ENCODE peak calls at places on chromosomes 1 and 21, in seven cellular contexts. One of them, this sample, is unnamed.

GRCh38 chr1:234495231-234495990 is 16.4 kb upstream of the TARBP1 start:
- DNase-seq in epithelial cell of esophagus: peak; percentile 91
- DNase-seq in NB4: peak; percentile 44
- DNase-seq in K562: no peak
- DNase-seq in dorsolateral prefrontal cortex: no peak
- DNase-seq in endothelial cell: no peak
- DNase-seq in neural crest cell: no peak
- DNase-seq in this sample: no peak

GRCh38 chr1:6962390-6962955 is 177.2 kb downstream of the CAMTA1 start:
- DNase-seq in endothelial cell: peak; percentile 93
- DNase-seq in K562: peak; percentile 87
- DNase-seq in NB4: no peak
- DNase-seq in dorsolateral prefrontal cortex: no peak
- DNase-seq in epithelial cell of esophagus: peak; percentile 36
- DNase-seq in neural crest cell: peak; percentile 62
- DNase-seq in this sample: no peak

GRCh38 chr1:51569284-51570062 is 47.4 kb upstream of the OSBPL9 start:
- DNase-seq in epithelial cell of esophagus: peak; percentile 96
- DNase-seq in NB4: peak; percentile 79
- DNase-seq in dorsolateral prefrontal cortex: no peak
- DNase-seq in endothelial cell: no peak
- DNase-seq in neural crest cell: no peak
- DNase-seq in K562: peak; percentile 44
- DNase-seq in this sample: no peak

GRCh38 chr1:166479052-166479631 is 312.3 kb upstream of the FAM78B start:
- DNase-seq in endothelial cell: peak; percentile 57
- DNase-seq in K562: peak; percentile 61
- DNase-seq in dorsolateral prefrontal cortex: peak; percentile 66
- DNase-seq in epithelial cell of esophagus: peak; percentile 54
- DNase-seq in neural crest cell: peak; percentile 54
- DNase-seq in NB4: peak; percentile 48
- DNase-seq in this sample: peak; percentile 30

GRCh38 chr1:1032428-1032827 is 12.5 kb downstream of the AGRN start:
- DNase-seq in NB4: no peak
- DNase-seq in endothelial cell: no peak
- DNase-seq in epithelial cell of esophagus: no peak
- DNase-seq in neural crest cell: peak; percentile 38
- DNase-seq in K562: no peak
- DNase-seq in dorsolateral prefrontal cortex: peak; percentile 52
- DNase-seq in this sample: no peak

GRCh38 chr1:54305906-54306514 is 100.2 kb downstream of the SSBP3 start:
- DNase-seq in dorsolateral prefrontal cortex: no peak
- DNase-seq in epithelial cell of esophagus: no peak
- DNase-seq in endothelial cell: no peak
- DNase-seq in neural crest cell: no peak
- DNase-seq in K562: peak; percentile 66
- DNase-seq in NB4: no peak
- DNase-seq in this sample: no peak

GRCh38 chr1:44587796-44588460 is 86.4 kb downstream of the TMEM53 start:
- DNase-seq in K562: peak; percentile 71
- DNase-seq in neural crest cell: no peak
- DNase-seq in dorsolateral prefrontal cortex: peak; percentile 55
- DNase-seq in NB4: no peak
- DNase-seq in endothelial cell: no peak
- DNase-seq in epithelial cell of esophagus: peak; percentile 27
- DNase-seq in this sample: no peak

GRCh38 chr1:21909286-21909759 is 27.8 kb downstream of the HSPG2 start:
- DNase-seq in dorsolateral prefrontal cortex: no peak
- DNase-seq in epithelial cell of esophagus: no peak
- DNase-seq in K562: no peak
- DNase-seq in NB4: no peak
- DNase-seq in neural crest cell: no peak
- DNase-seq in endothelial cell: no peak
- DNase-seq in this sample: no peak

GRCh38 chr1:248810727-248811513 is 14.8 kb downstream of the SH3BP5L start:
- DNase-seq in epithelial cell of esophagus: peak; percentile 27
- DNase-seq in neural crest cell: no peak
- DNase-seq in dorsolateral prefrontal cortex: no peak
- DNase-seq in NB4: peak; percentile 10
- DNase-seq in endothelial cell: no peak
- DNase-seq in K562: peak; percentile 10
- DNase-seq in this sample: no peak

GRCh38 chr21:38487906-38488639 is 10.2 kb downstream of the ERG start:
- DNase-seq in NB4: no peak
- DNase-seq in epithelial cell of esophagus: peak; percentile 42
- DNase-seq in dorsolateral prefrontal cortex: no peak
- DNase-seq in K562: no peak
- DNase-seq in neural crest cell: no peak
- DNase-seq in endothelial cell: no peak
- DNase-seq in this sample: no peak

GRCh38 chr1:109933856-109934711 is 23.4 kb downstream of the CSF1 start:
- DNase-seq in endothelial cell: no peak
- DNase-seq in dorsolateral prefrontal cortex: no peak
- DNase-seq in neural crest cell: no peak
- DNase-seq in K562: no peak
- DNase-seq in epithelial cell of esophagus: no peak
- DNase-seq in NB4: peak; percentile 63
- DNase-seq in this sample: no peak

GRCh38 chr1:214446772-214447556 is 104.4 kb downstream of the PTPN14 start:
- DNase-seq in endothelial cell: no peak
- DNase-seq in NB4: no peak
- DNase-seq in neural crest cell: no peak
- DNase-seq in epithelial cell of esophagus: peak; percentile 97
- DNase-seq in K562: no peak
- DNase-seq in dorsolateral prefrontal cortex: no peak
- DNase-seq in this sample: no peak

GRCh38 chr1:154316704-154317103 is 4.2 kb upstream of the AQP10 start:
- DNase-seq in epithelial cell of esophagus: no peak
- DNase-seq in NB4: no peak
- DNase-seq in K562: no peak
- DNase-seq in endothelial cell: no peak
- DNase-seq in dorsolateral prefrontal cortex: no peak
- DNase-seq in neural crest cell: no peak
- DNase-seq in this sample: no peak

GRCh38 chr1:119729044-119729443 is 17.3 kb downstream of the PHGDH start:
- DNase-seq in K562: no peak
- DNase-seq in endothelial cell: no peak
- DNase-seq in epithelial cell of esophagus: no peak
- DNase-seq in NB4: no peak
- DNase-seq in neural crest cell: no peak
- DNase-seq in dorsolateral prefrontal cortex: no peak
- DNase-seq in this sample: no peak

GRCh38 chr1:225481738-225482137 is 53.9 kb upstream of the LBR start:
- DNase-seq in neural crest cell: no peak
- DNase-seq in endothelial cell: no peak
- DNase-seq in K562: no peak
- DNase-seq in NB4: no peak
- DNase-seq in dorsolateral prefrontal cortex: no peak
- DNase-seq in epithelial cell of esophagus: no peak
- DNase-seq in this sample: no peak

GRCh38 chr1:10421637-10422036 is 8.6 kb upstream of the CENPS start:
- DNase-seq in epithelial cell of esophagus: no peak
- DNase-seq in neural crest cell: no peak
- DNase-seq in NB4: no peak
- DNase-seq in dorsolateral prefrontal cortex: no peak
- DNase-seq in K562: no peak
- DNase-seq in endothelial cell: no peak
- DNase-seq in this sample: no peak

GRCh38 chr1:10424651-10425050 is 5.6 kb upstream of the CENPS start:
- DNase-seq in epithelial cell of esophagus: no peak
- DNase-seq in neural crest cell: no peak
- DNase-seq in dorsolateral prefrontal cortex: no peak
- DNase-seq in K562: no peak
- DNase-seq in endothelial cell: no peak
- DNase-seq in NB4: no peak
- DNase-seq in this sample: no peak

GRCh38 chr1:10428956-10429355 is 1.3 kb upstream of the CENPS start:
- DNase-seq in K562: no peak
- DNase-seq in endothelial cell: no peak
- DNase-seq in epithelial cell of esophagus: no peak
- DNase-seq in NB4: no peak
- DNase-seq in neural crest cell: no peak
- DNase-seq in dorsolateral prefrontal cortex: no peak
- DNase-seq in this sample: no peak

GRCh38 chr1:10419351-10419750 is 10.9 kb upstream of the CENPS start:
- DNase-seq in endothelial cell: no peak
- DNase-seq in epithelial cell of esophagus: no peak
- DNase-seq in K562: no peak
- DNase-seq in NB4: no peak
- DNase-seq in dorsolateral prefrontal cortex: no peak
- DNase-seq in neural crest cell: no peak
- DNase-seq in this sample: no peak

GRCh38 chr1:10424034-10424433 is 6.2 kb upstream of the CENPS start:
- DNase-seq in NB4: peak; percentile 10
- DNase-seq in endothelial cell: no peak
- DNase-seq in neural crest cell: no peak
- DNase-seq in dorsolateral prefrontal cortex: no peak
- DNase-seq in epithelial cell of esophagus: no peak
- DNase-seq in K562: no peak
- DNase-seq in this sample: no peak
- TF ChIP-seq CTCF in NB4: no peak
- TF ChIP-seq CTCF in endothelial cell: no peak
- TF ChIP-seq CTCF in neural crest cell: no peak
- TF ChIP-seq CTCF in dorsolateral prefrontal cortex: no peak
- TF ChIP-seq CTCF in epithelial cell of esophagus: no peak
- TF ChIP-seq CTCF in K562: no peak
- TF ChIP-seq CTCF in this sample: no peak

GRCh38 chr21:20971296-20971921 is 26.8 kb upstream of the NCAM2 start:
- DNase-seq in K562: peak; percentile 33
- DNase-seq in endothelial cell: peak; percentile 51
- DNase-seq in NB4: peak; percentile 61
- DNase-seq in epithelial cell of esophagus: peak; percentile 52
- DNase-seq in dorsolateral prefrontal cortex: peak; percentile 93
- DNase-seq in neural crest cell: peak; percentile 46
- DNase-seq in this sample: no peak
- TF ChIP-seq CTCF in K562: peak; percentile 56
- TF ChIP-seq CTCF in endothelial cell: peak; percentile 55
- TF ChIP-seq CTCF in NB4: peak; percentile 47
- TF ChIP-seq CTCF in epithelial cell of esophagus: peak; percentile 33
- TF ChIP-seq CTCF in dorsolateral prefrontal cortex: peak; percentile 90
- TF ChIP-seq CTCF in neural crest cell: peak; percentile 77
- TF ChIP-seq CTCF in this sample: no peak

GRCh38 chr1:66357478-66358197 is 176.3 kb upstream of the SGIP1 start:
- DNase-seq in neural crest cell: no peak
- DNase-seq in epithelial cell of esophagus: no peak
- DNase-seq in NB4: no peak
- DNase-seq in dorsolateral prefrontal cortex: no peak
- DNase-seq in K562: no peak
- DNase-seq in endothelial cell: no peak
- DNase-seq in this sample: no peak

GRCh38 chr1:66355756-66356155 is 178.2 kb upstream of the SGIP1 start:
- DNase-seq in epithelial cell of esophagus: no peak
- DNase-seq in K562: no peak
- DNase-seq in neural crest cell: no peak
- DNase-seq in NB4: no peak
- DNase-seq in endothelial cell: no peak
- DNase-seq in dorsolateral prefrontal cortex: no peak
- DNase-seq in this sample: no peak

GRCh38 chr1:66354311-66354922 is 179.5 kb upstream of the SGIP1 start:
- DNase-seq in K562: no peak
- DNase-seq in neural crest cell: no peak
- DNase-seq in NB4: no peak
- DNase-seq in dorsolateral prefrontal cortex: no peak
- DNase-seq in epithelial cell of esophagus: no peak
- DNase-seq in endothelial cell: no peak
- DNase-seq in this sample: no peak

GRCh38 chr1:66359815-66360214 is 174.1 kb upstream of the SGIP1 start:
- DNase-seq in NB4: no peak
- DNase-seq in dorsolateral prefrontal cortex: no peak
- DNase-seq in endothelial cell: no peak
- DNase-seq in K562: no peak
- DNase-seq in epithelial cell of esophagus: no peak
- DNase-seq in neural crest cell: no peak
- DNase-seq in this sample: no peak

DNA sequence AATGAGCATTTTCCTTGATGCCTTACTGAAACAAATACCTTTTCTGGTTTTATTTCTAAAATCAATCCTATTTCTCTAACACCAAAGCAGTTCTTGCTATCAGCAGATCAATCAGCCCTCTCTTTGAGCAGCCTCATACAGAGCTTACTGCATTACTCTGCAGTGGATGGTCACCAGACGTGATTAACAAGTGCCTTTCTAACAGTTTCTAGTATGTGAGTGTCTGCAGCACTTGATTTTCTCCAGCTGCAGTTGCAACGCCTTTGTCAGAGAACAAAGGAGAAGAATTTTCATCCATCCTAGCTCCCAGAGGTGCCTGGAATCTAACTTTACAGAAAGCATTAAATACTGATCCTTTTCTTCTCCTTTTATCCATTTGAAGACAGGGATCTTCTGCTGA is 177.3 kb upstream of the SGIP1 start:
- DNase-seq in dorsolateral prefrontal cortex: no peak
- DNase-seq in epithelial cell of esophagus: no peak
- DNase-seq in K562: no peak
- DNase-seq in neural crest cell: no peak
- DNase-seq in NB4: no peak
- DNase-seq in endothelial cell: no peak
- DNase-seq in this sample: no peak
- TF ChIP-seq CTCF in dorsolateral prefrontal cortex: no peak
- TF ChIP-seq CTCF in epithelial cell of esophagus: no peak
- TF ChIP-seq CTCF in K562: no peak
- TF ChIP-seq CTCF in neural crest cell: no peak
- TF ChIP-seq CTCF in NB4: no peak
- TF ChIP-seq CTCF in endothelial cell: no peak
- TF ChIP-seq CTCF in this sample: no peak

GRCh38 chr1:230919201-230919600 is 50.9 kb upstream of the C1orf198 start:
- DNase-seq in NB4: no peak
- DNase-seq in dorsolateral prefrontal cortex: no peak
- DNase-seq in epithelial cell of esophagus: no peak
- DNase-seq in neural crest cell: no peak
- DNase-seq in K562: no peak
- DNase-seq in endothelial cell: no peak
- DNase-seq in this sample: no peak

GRCh38 chr1:230926182-230926581 is 52.5 kb downstream of the TTC13 start:
- DNase-seq in epithelial cell of esophagus: no peak
- DNase-seq in dorsolateral prefrontal cortex: no peak
- DNase-seq in K562: no peak
- DNase-seq in neural crest cell: no peak
- DNase-seq in endothelial cell: no peak
- DNase-seq in NB4: no peak
- DNase-seq in this sample: no peak

GRCh38 chr1:230916607-230917283 is 48.4 kb upstream of the C1orf198 start:
- DNase-seq in K562: no peak
- DNase-seq in epithelial cell of esophagus: no peak
- DNase-seq in neural crest cell: no peak
- DNase-seq in dorsolateral prefrontal cortex: no peak
- DNase-seq in endothelial cell: no peak
- DNase-seq in NB4: no peak
- DNase-seq in this sample: no peak

GRCh38 chr1:230917284-230918135 is 49.2 kb upstream of the C1orf198 start:
- DNase-seq in neural crest cell: peak; percentile 73
- DNase-seq in K562: peak; percentile 73
- DNase-seq in endothelial cell: peak; percentile 77
- DNase-seq in dorsolateral prefrontal cortex: peak; percentile 91
- DNase-seq in epithelial cell of esophagus: peak; percentile 82
- DNase-seq in NB4: peak; percentile 78
- DNase-seq in this sample: peak; percentile 60

DNA sequence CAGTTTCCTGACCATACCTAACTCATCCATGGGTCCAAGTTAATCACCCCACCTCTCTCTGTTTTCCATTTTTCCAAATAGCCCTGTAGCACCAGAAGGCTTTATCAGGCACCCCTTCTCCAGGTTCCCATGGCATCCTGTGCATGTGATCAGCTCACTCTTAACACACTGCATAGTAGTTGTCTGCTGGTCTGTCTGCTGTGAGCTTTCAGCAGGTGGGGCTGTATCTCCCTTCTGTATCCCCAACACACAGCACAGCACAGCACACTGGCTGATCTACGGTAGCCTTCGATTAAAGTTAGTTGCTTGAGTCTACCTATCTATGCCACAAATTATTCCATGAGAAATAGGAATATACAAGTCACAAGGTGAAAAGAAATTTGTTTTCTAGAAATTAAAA is 54.3 kb upstream of the C1orf198 start:
- DNase-seq in dorsolateral prefrontal cortex: no peak
- DNase-seq in epithelial cell of esophagus: peak; percentile 4
- DNase-seq in neural crest cell: no peak
- DNase-seq in NB4: no peak
- DNase-seq in endothelial cell: no peak
- DNase-seq in K562: no peak
- DNase-seq in this sample: no peak
- TF ChIP-seq CTCF in dorsolateral prefrontal cortex: no peak
- TF ChIP-seq CTCF in epithelial cell of esophagus: peak; percentile 11
- TF ChIP-seq CTCF in neural crest cell: no peak
- TF ChIP-seq CTCF in NB4: no peak
- TF ChIP-seq CTCF in endothelial cell: no peak
- TF ChIP-seq CTCF in K562: peak; percentile 50
- TF ChIP-seq CTCF in this sample: no peak

This sample was measured in natural killer cell.